ENCODE peak calls at places on chromosomes 4 and X, in ten cellular contexts. J is KBM-7, B is activated T-cell treated with anti-CD3 and anti-CD28 coated beads for 1 hour, Q is astrocyte, Y is HFF-Myc, E is Right ventricle myocardium superior, W is A549, U is ELF-1, K is germinal center, D is sciatic nerve. H is an unnamed sample.

GRCh38 chr4:172996571-172997216 is 171.9 kb upstream of the GALNT7 start:
- DNase-seq in E (no peak), Q (peak), W (peak), B (no peak), U (no peak), D (no peak), Y (no peak), K (no peak), J (no peak), H (no peak)

GRCh38 chr4:106830879-106831278 is 205.2 kb downstream of the DKK2 start:
- DNase-seq in Q (no peak), U (no peak), B (no peak), E (no peak), W (no peak), D (no peak), Y (no peak), J (no peak), K (no peak), H (no peak)

GRCh38 chrX:152817082-152817744 is 13.3 kb downstream of the CETN2 start:
- DNase-seq in J (peak), W (peak), B (no peak), Q (peak), K (peak), Y (no peak), D (no peak), U (peak), E (no peak), H (peak)

GRCh38 chrX:109624022-109624421 is 950 bp downstream of the KCNE5 start:
- DNase-seq in Q (no peak), W (no peak), U (no peak), Y (no peak), K (no peak), B (no peak), J (no peak), E (peak), D (no peak), H (no peak)

GRCh38 chr4:161653697-161654096 is 510.1 kb downstream of the FSTL5 start:
- DNase-seq in D (no peak), W (no peak), K (no peak), J (no peak), Y (no peak), Q (no peak), U (no peak), E (no peak), B (no peak), H (no peak)

GRCh38 chr4:21949073-21949457 is 493 bp upstream of the KCNIP4 start:
- DNase-seq in B (no peak), D (no peak), K (no peak), W (no peak), J (no peak), U (peak), Y (no peak), Q (no peak), E (peak), H (peak)

GRCh38 chr4:43339435-43339834 is 446.9 kb downstream of the GRXCR1 start:
- DNase-seq in E (no peak), U (no peak), Q (peak), B (no peak), Y (no peak), K (no peak), W (no peak), J (no peak), D (no peak), H (no peak)

GRCh38 chr4:123305746-123306145 is 90.8 kb upstream of the SPRY1 start:
- DNase-seq in E (no peak), Q (no peak), D (no peak), W (no peak), B (no peak), J (no peak), U (no peak), K (no peak), Y (no peak), H (no peak)

GRCh38 chr4:126269106-126269505 is 954.4 kb downstream of the FAT4 start:
- DNase-seq in B (no peak), U (no peak), W (no peak), K (no peak), Y (no peak), D (no peak), Q (peak), E (peak), J (no peak), H (no peak)

GRCh38 chr4:107283587-107284559 is 247.8 kb upstream of the DKK2 start:
- DNase-seq in J (no peak), D (no peak), U (peak), W (peak), Q (peak), B (no peak), Y (peak), E (no peak), K (no peak), H (no peak)

GRCh38 chrX:2710496-2710895 is 19.4 kb downstream of the CD99 start:
- DNase-seq in Q (no peak), U (peak), B (no peak), D (no peak), E (peak), K (no peak), Y (no peak), W (peak), J (no peak), H (peak)

GRCh38 chr4:186074189-186074588 is 5.2 kb downstream of the TLR3 start:
- DNase-seq in J (no peak), Y (no peak), W (no peak), E (no peak), Q (no peak), U (no peak), D (no peak), B (no peak), K (no peak), H (no peak)

GRCh38 chr4:117400039-117400835 is 314.9 kb upstream of the TRAM1L1 start:
- DNase-seq in K (no peak), Y (peak), B (no peak), D (no peak), W (peak), Q (peak), J (no peak), U (no peak), E (no peak), H (no peak)

H was measured in mucosa of descending colon.